ENCODE peak calls at places on chromosomes 2 and 18, in six cellular contexts. T is body of pancreas, G is fibroblast of lung, Y is astrocyte of the spinal cord, Q is AG04450, U is IMR-90. K is an unnamed sample.

GRCh38 chr2:230140667-230141066 is 71.9 kb upstream of the SLC16A14 start:
- DNase-seq in T (no peak), G (no peak), Y (no peak), Q (no peak), U (no peak), K (no peak)

GRCh38 chr18:67281746-67282145 is 234.8 kb downstream of the DSEL start:
- DNase-seq in T (no peak), G (no peak), Y (no peak), Q (no peak), U (no peak), K (no peak)

GRCh38 chr2:158321264-158321663 is 135.3 kb downstream of the CCDC148 start:
- DNase-seq in T (peak; percentile 14), G (peak; percentile 86), Y (peak; percentile 54), Q (no peak), U (peak; percentile 45), K (peak; percentile 96)

GRCh38 chr2:137975280-137976271 is 11.3 kb downstream of the HNMT start:
- DNase-seq in T (peak; percentile 56), G (no peak), Y (no peak), Q (no peak), U (no peak), K (peak; percentile 90)

GRCh38 chr18:31205273-31205672 is 42.6 kb upstream of the DSC1 start:
- DNase-seq in T (no peak), G (no peak), Y (no peak), Q (no peak), U (no peak), K (peak; percentile 32)

GRCh38 chr2:143903172-143903856 is 616.6 kb downstream of the ZEB2 start:
- DNase-seq in T (no peak), G (peak; percentile 19), Y (no peak), Q (no peak), U (peak; percentile 5), K (no peak)

GRCh38 chr2:18845854-18846253 is 256.5 kb upstream of the NT5C1B start:
- DNase-seq in T (no peak), G (no peak), Y (no peak), Q (no peak), U (no peak), K (no peak)

GRCh38 chr2:23121968-23122648 is 262.9 kb upstream of the KLHL29 start:
- DNase-seq in T (no peak), G (no peak), Y (no peak), Q (no peak), U (no peak), K (no peak)

GRCh38 chr2:234425923-234426603 is 70.8 kb downstream of the ARL4C start:
- DNase-seq in T (no peak), G (no peak), Y (no peak), Q (no peak), U (no peak), K (no peak)

GRCh38 chr2:120620025-120620793 is 115.5 kb upstream of the GLI2 start:
- DNase-seq in T (no peak), G (peak; percentile 33), Y (peak; percentile 43), Q (no peak), U (peak; percentile 57), K (peak; percentile 99)

GRCh38 chr2:230256735-230257332 is 31.3 kb downstream of the SP140 start:
- DNase-seq in T (no peak), G (no peak), Y (no peak), Q (no peak), U (no peak), K (no peak)

GRCh38 chr18:76496200-76496890 is 1.3 kb upstream of the ZNF516 start:
- DNase-seq in T (peak; percentile 57), G (peak; percentile 80), Y (peak; percentile 69), Q (peak; percentile 37), U (peak; percentile 74), K (peak; percentile 46)

GRCh38 chr2:38982497-38982896 is 92.8 kb downstream of the ARHGEF33 start:
- DNase-seq in T (no peak), G (no peak), Y (no peak), Q (no peak), U (no peak), K (no peak)

GRCh38 chr2:130819226-130819914 is 17.3 kb upstream of the ARHGEF4 start:
- DNase-seq in T (no peak), G (no peak), Y (no peak), Q (no peak), U (no peak), K (no peak)

GRCh38 chr2:210456571-210456970 is 20.0 kb downstream of the LANCL1 start:
- DNase-seq in T (no peak), G (no peak), Y (no peak), Q (no peak), U (no peak), K (no peak)

GRCh38 chr2:173299764-173300163 is 54.9 kb upstream of the CDCA7 start:
- DNase-seq in T (no peak), G (no peak), Y (no peak), Q (no peak), U (no peak), K (no peak)

GRCh38 chr2:43950383-43951008 is 45.3 kb downstream of the LRPPRC start:
- DNase-seq in T (peak; percentile 12), G (peak; percentile 36), Y (peak; percentile 51), Q (no peak), U (peak; percentile 51), K (peak; percentile 54)

GRCh38 chr2:161995553-161996016 is 78.4 kb downstream of the DPP4 start:
- DNase-seq in T (no peak), G (no peak), Y (no peak), Q (no peak), U (no peak), K (no peak)

GRCh38 chr2:138035597-138036217 is 71.4 kb downstream of the HNMT start:
- DNase-seq in T (no peak), G (peak; percentile 32), Y (no peak), Q (no peak), U (no peak), K (no peak)

GRCh38 chr2:1632006-1632348 is 112.3 kb downstream of the PXDN start:
- DNase-seq in T (no peak), G (peak; percentile 88), Y (peak; percentile 69), Q (peak; percentile 43), U (peak; percentile 87), K (peak; percentile 81)

GRCh38 chr2:235804676-235805075 is 310.8 kb downstream of the AGAP1 start:
- DNase-seq in T (no peak), G (no peak), Y (no peak), Q (no peak), U (no peak), K (no peak)

GRCh38 chr18:21433436-21433835 is 167.1 kb downstream of the ESCO1 start:
- DNase-seq in T (no peak), G (no peak), Y (no peak), Q (no peak), U (no peak), K (peak; percentile 96)

DNA sequence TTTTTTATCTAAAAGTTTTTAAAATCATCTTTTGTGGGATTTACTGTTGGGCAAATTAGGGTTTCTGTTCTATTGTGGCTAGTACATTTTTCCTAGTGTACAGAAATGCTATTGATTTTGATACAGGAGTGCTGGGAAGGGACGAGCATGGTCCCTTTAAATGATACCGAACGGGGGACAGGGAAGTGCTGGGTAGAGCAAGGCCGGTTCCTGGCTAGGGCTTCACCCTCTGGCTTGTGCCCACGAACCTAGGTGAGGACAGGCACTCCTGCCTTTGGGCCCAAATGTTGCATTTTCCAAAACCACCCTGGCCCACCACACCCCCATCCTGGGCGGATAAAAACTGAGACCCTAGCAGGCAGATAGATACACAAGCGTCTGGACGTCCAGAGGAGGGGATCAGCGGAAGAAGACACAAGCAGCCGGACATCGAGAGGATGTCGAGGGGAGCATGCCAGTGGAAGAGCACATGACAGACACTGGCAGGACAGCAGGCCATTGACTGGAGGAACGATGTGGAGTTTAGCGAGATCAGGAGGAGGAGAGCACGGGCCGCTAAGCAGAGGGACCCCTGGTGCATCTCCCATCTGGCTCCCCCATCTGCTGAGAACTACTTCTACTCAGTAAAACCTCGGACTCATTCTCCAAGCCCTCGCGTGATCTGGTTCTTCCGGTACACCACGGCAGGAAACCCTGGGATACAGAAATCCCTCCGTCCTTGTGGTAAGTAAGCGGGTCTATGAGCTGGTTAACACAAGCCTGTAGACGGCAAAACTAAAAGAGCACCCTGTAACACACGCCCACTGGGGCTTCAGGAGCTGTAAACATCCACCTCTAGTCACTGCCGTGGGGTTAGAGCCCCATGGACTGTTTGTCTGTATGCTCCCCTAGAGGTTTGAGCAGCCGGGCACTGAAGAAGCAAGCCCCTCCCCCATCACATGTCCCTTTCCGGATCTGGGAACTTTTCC is 13.5 kb upstream of the CALCRL start:
- DNase-seq in T (peak; percentile 52), G (no peak), Y (no peak), Q (no peak), U (no peak), K (no peak)
- H3K4me3 ChIP-seq in T (no peak overlapping the region), G (no peak overlapping the region), Y (peak overlapping the region; percentile 20), Q (no peak overlapping the region), U (no peak overlapping the region), K (peak overlapping the region; percentile 16)

GRCh38 chr2:200794143-200794542 is 17.6 kb upstream of the BZW1 start:
- DNase-seq in T (no peak), G (no peak), Y (no peak), Q (no peak), U (no peak), K (no peak)

GRCh38 chr2:200791905-200792304 is 19.8 kb upstream of the BZW1 start:
- DNase-seq in T (no peak), G (no peak), Y (no peak), Q (no peak), U (no peak), K (no peak)

GRCh38 chr2:200797242-200797770 is 14.4 kb upstream of the BZW1 start:
- DNase-seq in T (peak; percentile 42), G (no peak), Y (no peak), Q (no peak), U (peak; percentile 26), K (no peak)

GRCh38 chr2:200796561-200796960 is 15.1 kb upstream of the BZW1 start:
- DNase-seq in T (no peak), G (no peak), Y (no peak), Q (no peak), U (no peak), K (no peak)

GRCh38 chr2:200795044-200795443 is 16.7 kb upstream of the BZW1 start:
- DNase-seq in T (no peak), G (no peak), Y (no peak), Q (no peak), U (no peak), K (peak; percentile 33)
- TF ChIP-seq CTCF in T (no peak), G (no peak), Y (peak; percentile 10), Q (no peak), U (no peak), K (no peak)

GRCh38 chr2:85088921-85089320 is 44.3 kb upstream of the TCF7L1 start:
- DNase-seq in T (no peak), G (no peak), Y (no peak), Q (no peak), U (no peak), K (no peak)
- H3K4me3 ChIP-seq in T (no peak overlapping the region), G (no peak overlapping the region), Y (no peak overlapping the region), Q (no peak overlapping the region), U (no peak overlapping the region), K (no peak overlapping the region)

DNA sequence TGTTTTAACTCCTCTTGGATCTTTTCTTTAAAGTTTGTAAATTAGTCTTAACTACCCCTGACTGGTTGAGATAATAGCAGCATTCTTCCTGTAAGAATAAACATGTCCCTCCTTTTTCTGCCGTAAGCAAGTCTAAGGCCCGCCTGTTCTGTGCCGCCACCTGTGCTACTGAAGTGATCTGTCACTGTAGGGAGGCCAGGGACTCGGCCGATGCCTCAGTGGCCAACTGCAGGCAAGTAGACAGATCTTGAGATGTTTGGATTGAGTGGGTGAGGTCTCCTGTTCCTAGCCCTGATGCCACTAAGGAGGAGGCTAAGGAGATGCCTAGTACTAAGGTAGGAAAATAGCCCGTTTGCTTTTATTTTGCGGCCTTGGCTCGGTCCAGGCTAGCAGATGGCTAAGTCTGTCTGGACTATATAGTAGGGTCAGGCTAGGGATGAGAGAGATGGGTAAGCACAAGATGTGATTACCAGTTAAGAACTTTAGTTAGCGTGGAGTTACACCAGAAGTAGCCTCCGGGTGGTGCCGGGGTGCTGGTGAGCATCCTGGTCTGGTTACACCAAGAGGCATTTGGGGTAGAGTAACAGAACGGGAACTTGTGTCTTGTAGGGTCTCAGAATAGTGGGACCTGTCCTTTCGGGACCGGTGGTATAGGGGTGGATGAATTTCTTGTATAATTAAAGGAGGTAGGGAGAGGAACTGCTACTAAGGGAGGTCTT is 584.2 kb downstream of the SUCLG1 start:
- DNase-seq in T (no peak), G (no peak), Y (no peak), Q (no peak), U (no peak), K (no peak)
- TF ChIP-seq CTCF in T (no peak), G (no peak), Y (no peak), Q (no peak), U (no peak), K (no peak)

K was measured in bronchial epithelial cell.